ENCODE peak calls at places on chromosomes 12 and 14, in seven cellular contexts. S is A549, B is HCT116, A is HepG2, K is H1, R is GM12878, W is K562. C is an unnamed sample.

GRCh38 chr12:43044241-43044640 is 454.7 kb upstream of the PRICKLE1 start:
- DNase-seq in S (no peak), B (no peak), A (no peak), K (no peak), R (no peak), W (no peak), C (no peak)

GRCh38 chr12:24922109-24922508 is 26.8 kb downstream of the BCAT1 start:
- DNase-seq in S (no peak), B (no peak), A (no peak), K (no peak), R (no peak), W (no peak), C (no peak)

GRCh38 chr14:76564471-76565119 is 188.7 kb downstream of the ESRRB start:
- DNase-seq in S (peak), B (peak), A (no peak), K (no peak), R (no peak), W (peak), C (no peak)

GRCh38 chr14:93994919-93995682 is 2.0 kb upstream of the CCDC197 start:
- DNase-seq in S (peak), B (no peak), A (no peak), K (no peak), R (no peak), W (no peak), C (peak)

GRCh38 chr12:79674629-79675028 is 16.1 kb downstream of the PAWR start:
- DNase-seq in S (no peak), B (no peak), A (no peak), K (no peak), R (no peak), W (no peak), C (peak)

GRCh38 chr14:72573725-72574426 is 320.0 kb downstream of the DPF3 start:
- DNase-seq in S (no peak), B (no peak), A (no peak), K (no peak), R (no peak), W (no peak), C (no peak)

GRCh38 chr12:50186667-50187066 is 19.5 kb upstream of the CERS5 start:
- DNase-seq in S (no peak), B (no peak), A (no peak), K (no peak), R (no peak), W (no peak), C (peak)

GRCh38 chr12:120466560-120467315 is 2.8 kb downstream of the SRSF9 start:
- DNase-seq in S (peak), B (peak), A (peak), K (peak), R (no peak), W (no peak), C (peak)

GRCh38 chr14:106209745-106210144 is 683.4 kb downstream of the TMEM121 start:
- DNase-seq in S (no peak), B (no peak), A (no peak), K (no peak), R (no peak), W (no peak), C (no peak)

GRCh38 chr14:37991027-37991426 is 216.7 kb upstream of the SSTR1 start:
- DNase-seq in S (no peak), B (no peak), A (no peak), K (no peak), R (no peak), W (no peak), C (no peak)

GRCh38 chr14:37988472-37988871 is 219.2 kb upstream of the SSTR1 start:
- DNase-seq in S (no peak), B (no peak), A (no peak), K (no peak), R (no peak), W (no peak), C (peak)

DNA sequence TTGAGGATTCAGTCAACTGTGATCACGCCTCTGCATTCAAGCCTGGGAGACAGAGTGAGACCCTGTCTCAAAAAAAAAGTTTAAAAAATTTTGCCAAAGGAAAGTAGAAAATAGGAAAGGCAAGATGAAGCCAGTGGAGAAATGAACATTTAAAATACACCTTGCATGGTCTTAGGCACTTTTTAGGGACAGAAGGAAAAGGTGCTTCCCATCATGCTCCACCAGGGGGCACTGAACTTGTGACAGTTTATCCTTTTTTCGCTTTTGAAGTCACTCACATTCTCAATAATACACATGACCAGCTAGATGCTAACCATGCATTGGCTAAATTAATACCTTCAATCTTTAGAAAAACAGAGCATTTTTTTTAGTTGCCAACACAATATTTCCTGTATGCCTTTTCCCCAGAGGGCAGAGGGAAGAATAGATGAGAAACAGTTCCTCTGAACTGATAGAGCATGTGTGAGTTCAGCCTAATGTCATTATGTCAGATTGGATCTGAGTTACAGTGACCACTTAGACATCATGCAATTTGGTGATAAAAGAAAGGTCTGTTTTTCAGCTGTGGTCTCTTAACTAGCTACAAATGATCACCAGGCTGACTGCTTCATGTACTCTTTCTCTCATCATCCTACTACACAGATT is 221.8 kb upstream of the SSTR1 start:
- DNase-seq in S (peak), B (peak), A (peak), K (no peak), R (no peak), W (peak), C (peak)
- TF ChIP-seq CEBPB in S (no peak), B (no peak), A (no peak), K (no peak), R (no peak), W (no peak), C (no peak)

DNA sequence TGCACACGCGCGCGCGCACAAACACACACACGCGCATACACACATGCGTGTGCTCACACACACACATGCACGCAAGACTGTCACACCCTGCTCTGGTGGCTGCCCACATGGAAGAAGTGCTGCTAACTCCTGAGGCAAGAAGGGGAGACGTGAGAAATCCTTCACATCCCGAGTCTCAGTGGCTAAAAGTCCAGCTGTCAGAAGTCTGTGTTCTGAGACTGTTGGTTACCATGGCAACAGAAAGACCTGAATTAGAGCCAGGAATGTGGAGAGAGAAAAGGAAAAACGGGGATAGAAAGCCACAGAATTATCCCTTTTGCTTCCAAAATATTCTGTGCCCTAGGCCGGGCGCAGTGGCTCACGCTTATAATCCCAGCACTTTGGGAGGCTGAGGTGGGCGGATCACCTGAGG is 71.2 kb downstream of the PPFIBP1 start:
- DNase-seq in S (peak), B (no peak), A (peak), K (no peak), R (no peak), W (no peak), C (peak)
- TF ChIP-seq CEBPB in S (no peak), B (no peak), A (no peak), K (no peak), R (no peak), W (no peak), C (no peak)

GRCh38 chr14:91258876-91259275 is 14.4 kb upstream of the GPR68 start:
- DNase-seq in S (no peak), B (no peak), A (no peak), K (no peak), R (no peak), W (no peak), C (no peak)
- TF ChIP-seq CEBPB in S (no peak), B (no peak), A (no peak), K (no peak), R (no peak), W (no peak), C (no peak)

GRCh38 chr12:633731-634130 is 29.5 kb downstream of the NINJ2 start:
- DNase-seq in S (no peak), B (no peak), A (peak), K (no peak), R (no peak), W (no peak), C (no peak)
- TF ChIP-seq CEBPB in S (no peak), B (no peak), A (no peak), K (no peak), R (no peak), W (no peak), C (no peak)

GRCh38 chr14:20489093-20489994 is 16.0 kb upstream of the RNASE10 start:
- DNase-seq in S (no peak), B (no peak), A (peak), K (no peak), R (peak), W (no peak), C (peak)
- TF ChIP-seq CEBPB in S (no peak), B (no peak), A (no peak), K (no peak), R (no peak), W (no peak), C (no peak)

C was measured in IMR-90.